ENCODE peak calls at places on chromosomes 1 and 21, in six cellular contexts. V is mesenchymal stem cell, I is neuronal stem cell, M is H1, Z is IMR-90, J is trophoblast cell. N is an unnamed sample.

GRCh38 chr1:206687915-206688442 is 3.3 kb downstream of the MAPKAPK2 start:
- DNase-seq in V (peak), I (no peak), M (peak), Z (peak), J (no peak), N (peak)

GRCh38 chr1:91792393-91793032 is 93.4 kb downstream of the TGFBR3 start:
- DNase-seq in V (peak), I (no peak), M (no peak), Z (no peak), J (peak), N (no peak)

GRCh38 chr1:66283583-66284041 is 250.3 kb upstream of the SGIP1 start:
- DNase-seq in V (no peak), I (no peak), M (no peak), Z (peak), J (no peak), N (no peak)

GRCh38 chr1:115466433-115466832 is 128.4 kb upstream of the NGF start:
- DNase-seq in V (peak), I (no peak), M (no peak), Z (no peak), J (no peak), N (peak)

GRCh38 chr21:34668803-34669148 is at the start of gene CLIC6:
- DNase-seq in V (no peak), I (peak), M (no peak), Z (no peak), J (no peak), N (peak)

GRCh38 chr1:196148367-196148970 is 459.8 kb downstream of the KCNT2 start:
- DNase-seq in V (peak), I (no peak), M (no peak), Z (peak), J (peak), N (no peak)

GRCh38 chr21:36260030-36260787 is 59.8 kb upstream of the MORC3 start:
- DNase-seq in V (peak), I (peak), M (no peak), Z (peak), J (peak), N (no peak)

GRCh38 chr1:222654849-222655248 is 37.0 kb downstream of the MIA3 start:
- DNase-seq in V (peak), I (no peak), M (no peak), Z (no peak), J (peak), N (no peak)

GRCh38 chr1:1157914-1158710 is 15.6 kb upstream of the TTLL10 start:
- DNase-seq in V (peak), I (peak), M (no peak), Z (no peak), J (peak), N (peak)

GRCh38 chr1:108113496-108113895 is 86.6 kb downstream of the SLC25A24 start:
- DNase-seq in V (no peak), I (no peak), M (no peak), Z (no peak), J (no peak), N (no peak)
- H3K4me2 ChIP-seq in V (no peak), I (no peak), M (no peak), Z (no peak), J (no peak), N (no peak)

DNA sequence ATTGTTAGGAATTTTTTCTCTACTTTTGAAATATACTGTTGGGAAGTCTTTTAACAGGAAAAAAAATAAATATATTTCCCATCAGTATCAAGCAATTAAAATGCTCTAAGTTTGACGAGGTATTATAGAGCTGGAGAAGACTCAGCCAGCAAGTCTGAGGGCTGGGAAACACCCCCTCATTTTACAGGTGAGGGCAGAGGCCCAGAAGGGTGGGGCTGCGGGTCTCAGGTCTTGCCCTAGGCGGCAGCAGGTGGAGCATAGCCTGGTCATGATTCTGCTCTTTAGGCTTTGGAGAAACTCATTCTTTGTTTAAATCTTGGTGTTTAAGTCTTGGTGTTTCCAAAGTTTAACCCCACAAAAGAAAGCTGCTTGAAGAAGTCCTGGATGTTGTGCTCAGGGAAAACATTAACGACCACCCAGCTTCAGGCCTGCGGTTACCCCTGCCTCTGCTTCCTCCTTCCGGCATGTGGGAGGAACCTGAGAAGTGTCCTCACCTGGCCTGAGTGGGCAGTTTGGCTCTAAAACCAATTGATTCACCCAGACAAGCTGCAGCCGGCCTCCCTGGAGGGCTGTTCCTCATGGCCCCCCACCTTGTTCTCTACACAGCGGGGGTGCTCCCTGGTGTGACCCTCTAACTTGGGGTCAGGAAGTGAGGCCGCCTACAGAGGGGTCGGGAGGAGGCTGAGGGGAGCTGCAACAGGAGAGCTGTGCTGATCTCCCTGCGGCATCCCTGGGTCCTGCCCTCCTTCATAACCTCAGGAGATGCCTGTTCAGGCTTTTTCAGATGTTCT is 41.7 kb downstream of the OLFML2B start:
- DNase-seq in V (no peak), I (no peak), M (no peak), Z (no peak), J (peak), N (no peak)
- H3K14ac ChIP-seq in V (no peak), I (no peak), M (no peak), Z (no peak), J (no peak), N (no peak)

DNA sequence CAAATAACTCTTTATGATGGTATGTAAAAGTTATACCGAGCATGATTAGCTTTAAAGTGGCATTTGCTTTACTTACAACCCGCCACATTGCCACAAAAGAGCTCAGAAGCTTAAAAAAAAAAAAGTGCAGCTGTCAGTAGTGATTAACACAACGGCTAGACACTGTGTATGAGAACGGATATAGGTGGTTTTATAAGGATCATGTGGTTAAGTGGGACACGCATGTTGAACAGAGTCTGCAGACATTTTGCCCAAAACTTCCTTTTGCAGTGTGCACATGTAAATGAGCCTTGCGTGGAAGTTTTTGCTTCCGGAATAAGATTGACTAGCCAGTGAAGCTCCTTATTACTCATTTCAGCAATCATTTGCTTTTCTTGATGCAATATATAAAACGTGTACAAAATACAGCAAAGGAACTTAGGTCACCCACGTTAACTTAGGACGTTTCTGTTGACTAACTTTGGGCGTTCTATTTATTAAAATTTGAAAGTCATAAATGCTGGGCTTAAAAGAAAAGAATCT is 58.7 kb upstream of the RGS1 start:
- DNase-seq in V (peak), I (no peak), M (no peak), Z (no peak), J (peak), N (no peak)
- H3K4me2 ChIP-seq in V (no peak), I (no peak), M (no peak), Z (no peak), J (no peak), N (no peak)

GRCh38 chr1:49319426-49319963 is 542.8 kb upstream of the BEND5 start:
- DNase-seq in V (no peak), I (no peak), M (no peak), Z (no peak), J (no peak), N (no peak)
- H3K14ac ChIP-seq in V (no peak), I (no peak), M (no peak), Z (no peak), J (no peak), N (no peak)

GRCh38 chr21:38999148-38999547 is 184.1 kb downstream of the PSMG1 start:
- DNase-seq in V (peak), I (no peak), M (no peak), Z (peak), J (no peak), N (no peak)
- H3K4me2 ChIP-seq in V (no peak), I (no peak), M (no peak), Z (no peak), J (no peak), N (no peak)

N was measured in H9.